ENCODE peak calls at places on chromosomes 16 and 17, in seven cellular contexts. S is BE2C, F is AG10803, R is neural crest cell, J is NCI-H1930, O is posterior cingulate gyrus, G is GM06990. X is an unnamed sample.

GRCh38 chr17:1067282-1067956 is 70.5 kb downstream of the TIMM22 start:
- DNase-seq in S (no peak), F (no peak), R (no peak), J (no peak), O (peak; percentile 42), G (no peak), X (no peak)

GRCh38 chr16:72372646-72373045 is 200.7 kb upstream of the PMFBP1 start:
- DNase-seq in S (no peak), F (no peak), R (no peak), J (no peak), O (no peak), G (no peak), X (no peak)

GRCh38 chr17:76468634-76469010 is 1.2 kb downstream of the AANAT start:
- DNase-seq in S (no peak), F (no peak), R (no peak), J (no peak), O (no peak), G (no peak), X (no peak)

GRCh38 chr16:1468456-1468855 is 6.4 kb downstream of the CLCN7 start:
- DNase-seq in S (no peak), F (no peak), R (no peak), J (no peak), O (no peak), G (peak; percentile 5), X (no peak)

GRCh38 chr16:25606069-25606468 is 85.7 kb upstream of the HS3ST4 start:
- DNase-seq in S (no peak), F (no peak), R (no peak), J (no peak), O (no peak), G (no peak), X (no peak)

GRCh38 chr17:68199837-68200688 is 47.8 kb upstream of the AMZ2 start:
- DNase-seq in S (no peak), F (no peak), R (no peak), J (no peak), O (no peak), G (no peak), X (no peak)

GRCh38 chr17:32523827-32524552 is 37.2 kb downstream of the CDK5R1 start:
- DNase-seq in S (no peak), F (no peak), R (no peak), J (no peak), O (no peak), G (peak; percentile 81), X (no peak)

GRCh38 chr16:67400901-67401300 is 7.6 kb upstream of the TPPP3 start:
- DNase-seq in S (no peak), F (no peak), R (no peak), J (no peak), O (no peak), G (no peak), X (no peak)

GRCh38 chr17:2267354-2267753 is 36.2 kb downstream of the SMG6 start:
- DNase-seq in S (no peak), F (no peak), R (no peak), J (no peak), O (no peak), G (no peak), X (no peak)

GRCh38 chr17:6651483-6652452 is at the start of the genes C17orf100 and MED31:
- DNase-seq in S (peak; percentile 91), F (peak; percentile 87), R (peak; percentile 94), J (peak; percentile 89), O (peak; percentile 98), G (peak; percentile 92), X (no peak)

GRCh38 chr16:61243954-61244353 is 792.3 kb downstream of the CDH8 start:
- DNase-seq in S (no peak), F (no peak), R (no peak), J (no peak), O (no peak), G (no peak), X (no peak)

GRCh38 chr16:83147244-83147643 is 520.5 kb downstream of the CDH13 start:
- DNase-seq in S (no peak), F (no peak), R (no peak), J (no peak), O (no peak), G (no peak), X (no peak)

GRCh38 chr17:66930933-66931332 is 33.6 kb upstream of the CACNG4 start:
- DNase-seq in S (no peak), F (no peak), R (no peak), J (no peak), O (no peak), G (no peak), X (no peak)

GRCh38 chr16:21277045-21277926 is 804 bp downstream of the CRYM start:
- DNase-seq in S (no peak), F (no peak), R (no peak), J (no peak), O (no peak), G (no peak), X (no peak)

GRCh38 chr16:19118938-19119431 is 5.2 kb downstream of the ITPRIPL2 start:
- DNase-seq in S (no peak), F (peak; percentile 89), R (no peak), J (no peak), O (no peak), G (peak; percentile 31), X (no peak)

GRCh38 chr16:64468515-64469090 is 653.3 kb downstream of the CDH11 start:
- DNase-seq in S (no peak), F (no peak), R (no peak), J (no peak), O (no peak), G (no peak), X (no peak)

GRCh38 chr17:41692722-41693521 is 4.2 kb downstream of the EIF1 start:
- DNase-seq in S (no peak), F (peak; percentile 20), R (no peak), J (no peak), O (no peak), G (no peak), X (no peak)

GRCh38 chr16:8852534-8852933 is 16.3 kb downstream of the CARHSP1 start:
- DNase-seq in S (no peak), F (no peak), R (no peak), J (no peak), O (no peak), G (no peak), X (no peak)

X was measured in Panc1.